ENCODE peak calls at places on chromosomes 3 and 15, in five cellular contexts. J is BJ, V is EH, I is NB4, G is T-cell. M is an unnamed sample.

GRCh38 chr15:92087211-92087610 is 233.7 kb downstream of the SLCO3A1 start:
- DNase-seq in J (no peak), V (no peak), I (no peak), G (no peak), M (no peak)

GRCh38 chr15:83695246-83695645 is 41.3 kb downstream of the ADAMTSL3 start:
- DNase-seq in J (no peak), V (no peak), I (no peak), G (no peak), M (no peak)

GRCh38 chr3:13189639-13190375 is 116.6 kb upstream of the IQSEC1 start:
- DNase-seq in J (peak), V (peak), I (peak), G (no peak), M (no peak)

GRCh38 chr3:11944052-11944673 is 60.0 kb upstream of the SYN2 start:
- DNase-seq in J (no peak), V (peak), I (peak), G (no peak), M (no peak)

GRCh38 chr3:141828487-141829284 is 47.8 kb upstream of the ATP1B3 start:
- DNase-seq in J (no peak), V (peak), I (peak), G (no peak), M (no peak)

GRCh38 chr3:16935766-16936165 is 51.0 kb downstream of the PLCL2 start:
- DNase-seq in J (no peak), V (no peak), I (no peak), G (no peak), M (no peak)

GRCh38 chr15:51634591-51635198 is 12.1 kb upstream of the DMXL2 start:
- DNase-seq in J (no peak), V (no peak), I (peak), G (no peak), M (no peak)

GRCh38 chr3:156148345-156148945 is 28.1 kb downstream of the KCNAB1 start:
- DNase-seq in J (no peak), V (peak), I (no peak), G (no peak), M (no peak)

GRCh38 chr15:74337607-74338211 is 29.7 kb downstream of the CYP11A1 start:
- DNase-seq in J (no peak), V (no peak), I (no peak), G (no peak), M (no peak)

M was measured in naive thymus-derived CD4-positive, alpha-beta T cell.